ENCODE peak calls at places on chromosomes 6 and 20, in five cellular contexts. One of them, this sample, is unnamed.

GRCh38 chr20:49276201-49276894 is 1.5 kb downstream of the ZNFX1 start:
- DNase-seq in Karpas-422: peak
- DNase-seq in mucosa of gallbladder: no peak
- DNase-seq in fibroblast of pulmonary artery: peak
- DNase-seq in left cardiac atrium: no peak
- DNase-seq in this sample: peak

GRCh38 chr20:50392138-50392866 is 117.9 kb upstream of the PTPN1 start:
- DNase-seq in Karpas-422: no peak
- DNase-seq in mucosa of gallbladder: no peak
- DNase-seq in fibroblast of pulmonary artery: no peak
- DNase-seq in left cardiac atrium: no peak
- DNase-seq in this sample: no peak

GRCh38 chr6:53827485-53827884 is 32.7 kb downstream of the LRRC1 start:
- DNase-seq in Karpas-422: no peak
- DNase-seq in mucosa of gallbladder: no peak
- DNase-seq in fibroblast of pulmonary artery: no peak
- DNase-seq in left cardiac atrium: no peak
- DNase-seq in this sample: no peak

GRCh38 chr6:116268589-116269293 is 11.0 kb downstream of the TSPYL1 start:
- DNase-seq in Karpas-422: peak
- DNase-seq in mucosa of gallbladder: no peak
- DNase-seq in fibroblast of pulmonary artery: peak
- DNase-seq in left cardiac atrium: no peak
- DNase-seq in this sample: peak

GRCh38 chr20:37395921-37396519 is 50.1 kb downstream of the SRC start:
- DNase-seq in Karpas-422: no peak
- DNase-seq in mucosa of gallbladder: no peak
- DNase-seq in fibroblast of pulmonary artery: no peak
- DNase-seq in left cardiac atrium: peak
- DNase-seq in this sample: no peak

GRCh38 chr20:61885759-61886715 is 179.6 kb downstream of the TAF4 start:
- DNase-seq in Karpas-422: peak
- DNase-seq in mucosa of gallbladder: no peak
- DNase-seq in fibroblast of pulmonary artery: no peak
- DNase-seq in left cardiac atrium: peak
- DNase-seq in this sample: no peak

GRCh38 chr6:168116975-168117899 is 38.2 kb upstream of the FRMD1 start:
- DNase-seq in Karpas-422: no peak
- DNase-seq in mucosa of gallbladder: peak
- DNase-seq in fibroblast of pulmonary artery: no peak
- DNase-seq in left cardiac atrium: no peak
- DNase-seq in this sample: no peak

GRCh38 chr6:22323848-22324247 is 27.0 kb upstream of the PRL start:
- DNase-seq in Karpas-422: no peak
- DNase-seq in mucosa of gallbladder: no peak
- DNase-seq in fibroblast of pulmonary artery: no peak
- DNase-seq in left cardiac atrium: no peak
- DNase-seq in this sample: no peak

GRCh38 chr6:2831392-2831791 is 10.3 kb downstream of the SERPINB1 start:
- DNase-seq in Karpas-422: no peak
- DNase-seq in mucosa of gallbladder: no peak
- DNase-seq in fibroblast of pulmonary artery: no peak
- DNase-seq in left cardiac atrium: no peak
- DNase-seq in this sample: no peak

GRCh38 chr20:50346372-50347347 is 156.0 kb downstream of the CEBPB start:
- DNase-seq in Karpas-422: no peak
- DNase-seq in mucosa of gallbladder: peak
- DNase-seq in fibroblast of pulmonary artery: peak
- DNase-seq in left cardiac atrium: peak
- DNase-seq in this sample: peak

GRCh38 chr6:93417421-93417996 is 1.9 kb downstream of the EPHA7 start:
- DNase-seq in Karpas-422: no peak
- DNase-seq in mucosa of gallbladder: no peak
- DNase-seq in fibroblast of pulmonary artery: peak
- DNase-seq in left cardiac atrium: no peak
- DNase-seq in this sample: peak

GRCh38 chr6:93779086-93779858 is 359.9 kb upstream of the EPHA7 start:
- DNase-seq in Karpas-422: no peak
- DNase-seq in mucosa of gallbladder: peak
- DNase-seq in fibroblast of pulmonary artery: peak
- DNase-seq in left cardiac atrium: no peak
- DNase-seq in this sample: peak

GRCh38 chr20:3661836-3662665 is 1.1 kb downstream of the GFRA4 start:
- DNase-seq in Karpas-422: no peak
- DNase-seq in mucosa of gallbladder: no peak
- DNase-seq in fibroblast of pulmonary artery: no peak
- DNase-seq in left cardiac atrium: no peak
- DNase-seq in this sample: no peak

GRCh38 chr6:124158024-124158423 is 354.4 kb downstream of the NKAIN2 start:
- DNase-seq in Karpas-422: no peak
- DNase-seq in mucosa of gallbladder: no peak
- DNase-seq in fibroblast of pulmonary artery: no peak
- DNase-seq in left cardiac atrium: no peak
- DNase-seq in this sample: no peak

GRCh38 chr6:16064687-16065086 is 64.2 kb upstream of the MYLIP start:
- DNase-seq in Karpas-422: peak
- DNase-seq in mucosa of gallbladder: no peak
- DNase-seq in fibroblast of pulmonary artery: no peak
- DNase-seq in left cardiac atrium: no peak
- DNase-seq in this sample: no peak

GRCh38 chr6:106975699-106976032 is 1.1 kb upstream of the CD24 start:
- DNase-seq in Karpas-422: peak
- DNase-seq in mucosa of gallbladder: no peak
- DNase-seq in fibroblast of pulmonary artery: peak
- DNase-seq in left cardiac atrium: no peak
- DNase-seq in this sample: peak

GRCh38 chr6:136378888-136379287 is 89.2 kb upstream of the BCLAF1 start:
- DNase-seq in Karpas-422: no peak
- DNase-seq in mucosa of gallbladder: no peak
- DNase-seq in fibroblast of pulmonary artery: no peak
- DNase-seq in left cardiac atrium: no peak
- DNase-seq in this sample: no peak

GRCh38 chr20:57652865-57653545 is 32.8 kb upstream of the ZBP1 start:
- DNase-seq in Karpas-422: peak
- DNase-seq in mucosa of gallbladder: no peak
- DNase-seq in fibroblast of pulmonary artery: no peak
- DNase-seq in left cardiac atrium: no peak
- DNase-seq in this sample: no peak

GRCh38 chr20:22339091-22339881 is 245.1 kb downstream of the FOXA2 start:
- DNase-seq in Karpas-422: peak
- DNase-seq in mucosa of gallbladder: peak
- DNase-seq in fibroblast of pulmonary artery: peak
- DNase-seq in left cardiac atrium: no peak
- DNase-seq in this sample: peak

This sample was measured in amniotic epithelial cell.